ENCODE peak calls at places on chromosome 21, in eight cellular contexts. H is cardiac fibroblast, N is left lung, S is astrocyte, L is SJSA1, F is NB4, P is mesendoderm, T is uterus. K is an unnamed sample.

GRCh38 chr21:35528109-35529042 is 479.3 kb upstream of the RUNX1 start:
- DNase-seq in F (peak; percentile 63), S (peak; percentile 22), H (peak; percentile 44), N (peak; percentile 77), P (no peak), L (peak; percentile 16), T (no peak), K (no peak)

GRCh38 chr21:35565204-35565611 is 495.1 kb downstream of the SETD4 start:
- DNase-seq in L (peak; percentile 72), F (peak; percentile 87), P (peak; percentile 28), S (peak; percentile 92), T (no peak), N (no peak), H (peak; percentile 95), K (peak; percentile 52)

GRCh38 chr21:26849428-26850115 is 4.4 kb upstream of the ADAMTS1 start:
- DNase-seq in H (peak; percentile 84), F (peak; percentile 49), N (no peak), L (no peak), P (peak; percentile 64), S (peak; percentile 32), T (no peak), K (no peak)

GRCh38 chr21:32975811-32976507 is 49.8 kb upstream of the OLIG2 start:
- DNase-seq in H (no peak), S (no peak), F (no peak), N (peak; percentile 20), T (no peak), P (no peak), L (no peak), K (no peak)

GRCh38 chr21:38136201-38136600 is 120.6 kb upstream of the KCNJ15 start:
- DNase-seq in H (peak; percentile 43), T (no peak), S (peak; percentile 23), P (no peak), F (no peak), L (no peak), N (no peak), K (no peak)

GRCh38 chr21:34037446-34037845 is 35.9 kb upstream of the MRPS6 start:
- DNase-seq in T (no peak), S (peak; percentile 91), N (no peak), L (peak; percentile 53), H (peak; percentile 63), F (no peak), P (no peak), K (peak; percentile 32)

GRCh38 chr21:14620152-14620551 is 74.0 kb upstream of the SAMSN1 start:
- DNase-seq in N (no peak), P (no peak), T (no peak), L (no peak), F (peak; percentile 35), H (no peak), S (no peak), K (no peak)

GRCh38 chr21:35581640-35582039 is 478.7 kb downstream of the SETD4 start:
- DNase-seq in T (no peak), H (no peak), L (no peak), N (no peak), S (no peak), F (no peak), P (no peak), K (no peak)

GRCh38 chr21:15190837-15191236 is 126.0 kb upstream of the NRIP1 start:
- DNase-seq in H (peak; percentile 4), S (no peak), T (no peak), N (no peak), P (no peak), L (no peak), F (no peak), K (no peak)

GRCh38 chr21:41487082-41487481 is 20.9 kb downstream of the TMPRSS2 start:
- DNase-seq in L (peak; percentile 22), H (no peak), S (no peak), F (no peak), N (no peak), T (no peak), P (no peak), K (no peak)

GRCh38 chr21:25956993-25957714 is 213.4 kb downstream of the APP start:
- DNase-seq in S (peak; percentile 77), L (no peak), F (no peak), T (no peak), P (no peak), N (no peak), H (peak; percentile 89), K (no peak)

GRCh38 chr21:32726742-32727477 is 903 bp downstream of the SYNJ1 start:
- DNase-seq in P (peak; percentile 38), L (no peak), N (no peak), H (peak; percentile 43), F (peak; percentile 70), S (no peak), T (no peak), K (no peak)

GRCh38 chr21:28982637-28983036 is 10.0 kb downstream of the LTN1 start:
- DNase-seq in F (no peak), P (no peak), N (no peak), L (no peak), H (no peak), T (no peak), S (no peak), K (no peak)

GRCh38 chr21:39137248-39138186 is 45.7 kb downstream of the PSMG1 start:
- DNase-seq in N (no peak), S (peak; percentile 46), P (peak; percentile 90), F (peak; percentile 27), H (no peak), T (peak; percentile 45), L (peak; percentile 49), K (no peak)

GRCh38 chr21:38300180-38300579 is 43.4 kb downstream of the KCNJ15 start:
- DNase-seq in T (no peak), F (no peak), P (no peak), S (no peak), L (no peak), N (no peak), H (no peak), K (no peak)

GRCh38 chr21:38916214-38916964 is 110.7 kb downstream of the ETS2 start:
- DNase-seq in H (no peak), N (no peak), L (no peak), T (no peak), P (peak; percentile 31), S (no peak), F (no peak), K (no peak)

GRCh38 chr21:14995695-14996490 is 68.9 kb downstream of the NRIP1 start:
- DNase-seq in L (no peak), P (peak; percentile 66), F (no peak), T (no peak), N (no peak), H (peak; percentile 68), S (peak; percentile 78), K (no peak)

GRCh38 chr21:34707876-34708325 is 39.1 kb downstream of the CLIC6 start:
- DNase-seq in F (peak; percentile 17), S (no peak), L (no peak), P (no peak), N (no peak), H (no peak), T (no peak), K (no peak)

GRCh38 chr21:26388731-26389231 is 184.3 kb downstream of the CYYR1 start:
- DNase-seq in T (no peak), H (peak; percentile 90), N (no peak), F (no peak), L (peak; percentile 50), P (peak; percentile 42), S (peak; percentile 33), K (peak; percentile 45)

GRCh38 chr21:36080386-36080785 is 10.6 kb downstream of the CBR1 start:
- DNase-seq in F (no peak), S (no peak), T (no peak), L (peak; percentile 22), P (no peak), N (no peak), H (no peak), K (no peak)

GRCh38 chr21:22890656-22891055 is 1892.4 kb downstream of the NCAM2 start:
- DNase-seq in P (no peak), F (no peak), N (no peak), L (no peak), H (no peak), T (no peak), S (no peak), K (no peak)

GRCh38 chr21:22892757-22893156 is 1894.5 kb downstream of the NCAM2 start:
- DNase-seq in L (no peak), S (no peak), F (no peak), H (no peak), T (no peak), N (no peak), P (no peak), K (no peak)

GRCh38 chr21:22889445-22889844 is 1891.2 kb downstream of the NCAM2 start:
- DNase-seq in S (no peak), H (no peak), F (no peak), N (no peak), T (no peak), L (no peak), P (no peak), K (no peak)

GRCh38 chr21:22892041-22892440 is 1893.8 kb downstream of the NCAM2 start:
- DNase-seq in P (no peak), T (no peak), N (no peak), S (no peak), F (no peak), L (no peak), H (no peak), K (no peak)
- H3K4me3 ChIP-seq in P (no peak overlapping the region), T (no peak overlapping the region), N (no peak overlapping the region), S (no peak overlapping the region), F (no peak overlapping the region), L (no peak overlapping the region), H (no peak overlapping the region), K (no peak overlapping the region)

GRCh38 chr21:42554251-42554937 is 40.7 kb downstream of the SLC37A1 start:
- DNase-seq in L (no peak), S (no peak), T (peak; percentile 6), N (no peak), H (no peak), F (no peak), P (no peak), K (no peak)
- H3K4me3 ChIP-seq in L (no peak overlapping the region), S (no peak overlapping the region), T (no peak overlapping the region), N (no peak overlapping the region), H (no peak overlapping the region), F (no peak overlapping the region), P (no peak overlapping the region), K (no peak overlapping the region)

GRCh38 chr21:46051821-46052675 is 45.9 kb upstream of the COL6A2 start:
- DNase-seq in N (peak; percentile 69), H (no peak), T (no peak), L (no peak), F (no peak), S (no peak), P (no peak), K (no peak)
- H3K4me3 ChIP-seq in N (no peak overlapping the region), H (no peak overlapping the region), T (no peak overlapping the region), L (no peak overlapping the region), F (no peak overlapping the region), S (no peak overlapping the region), P (no peak overlapping the region), K (no peak overlapping the region)

GRCh38 chr21:17440955-17441354 is 71.9 kb upstream of the CXADR start:
- DNase-seq in F (no peak), L (no peak), P (no peak), S (no peak), N (no peak), H (no peak), T (no peak), K (no peak)

GRCh38 chr21:17436626-17437111 is 76.2 kb upstream of the CXADR start:
- DNase-seq in S (no peak), T (no peak), H (no peak), F (no peak), P (peak; percentile 67), L (no peak), N (no peak), K (no peak)

GRCh38 chr21:17435565-17436543 is 77.0 kb upstream of the CXADR start:
- DNase-seq in N (no peak), H (peak; percentile 5), P (no peak), L (no peak), F (no peak), S (no peak), T (no peak), K (no peak)

GRCh38 chr21:17441370-17441769 is 71.5 kb upstream of the CXADR start:
- DNase-seq in T (no peak), H (peak; percentile 38), L (no peak), N (no peak), P (no peak), F (no peak), S (peak; percentile 11), K (no peak)

GRCh38 chr21:17438642-17439041 is 74.2 kb upstream of the CXADR start:
- DNase-seq in S (no peak), N (no peak), P (peak; percentile 70), F (no peak), H (no peak), T (no peak), L (no peak), K (no peak)
- H3K4me3 ChIP-seq in S (no peak overlapping the region), N (no peak overlapping the region), P (no peak overlapping the region), F (no peak overlapping the region), H (no peak overlapping the region), T (no peak overlapping the region), L (no peak overlapping the region), K (no peak overlapping the region)